ENCODE peak calls at places on chromosome X, in five cellular contexts. G is ascending aorta, O is progenitor cell of endocrine pancreas, R is kidney glomerular epithelial cell, X is nephron progenitor cell. I is an unnamed sample.

GRCh38 chrX:15739886-15740285 is 1.8 kb downstream of the CA5B start:
- DNase-seq in G (no peak), O (no peak), R (no peak), X (no peak), I (no peak)

GRCh38 chrX:110743679-110744340 is 51.8 kb downstream of the CHRDL1 start:
- DNase-seq in G (no peak), O (no peak), R (no peak), X (no peak), I (no peak)

GRCh38 chrX:54928876-54929275 is 8.3 kb downstream of the TRO start:
- DNase-seq in G (no peak), O (no peak), R (no peak), X (no peak), I (no peak)

GRCh38 chrX:129013574-129013973 is 509.7 kb downstream of the SMARCA1 start:
- DNase-seq in G (no peak), O (no peak), R (no peak), X (no peak), I (no peak)

GRCh38 chrX:24838624-24839023 is 144.9 kb downstream of the POLA1 start:
- DNase-seq in G (no peak), O (no peak), R (peak), X (no peak), I (no peak)

GRCh38 chrX:27354021-27354420 is 109.1 kb downstream of the PPP4R3C start:
- DNase-seq in G (no peak), O (no peak), R (no peak), X (no peak), I (no peak)

GRCh38 chrX:115584715-115585114 is 23.7 kb downstream of the PLS3 start:
- DNase-seq in G (no peak), O (no peak), R (no peak), X (no peak), I (no peak)

GRCh38 chrX:10217218-10217617 is 60.4 kb downstream of the CLCN4 start:
- DNase-seq in G (no peak), O (no peak), R (no peak), X (no peak), I (no peak)

GRCh38 chrX:70437921-70438665 is 6.5 kb upstream of the DLG3 start:
- DNase-seq in G (no peak), O (no peak), R (no peak), X (no peak), I (no peak)

GRCh38 chrX:38342853-38343778 is 9.3 kb upstream of the OTC start:
- DNase-seq in G (no peak), O (no peak), R (no peak), X (no peak), I (no peak)

GRCh38 chrX:38500886-38501285 is 60.5 kb upstream of the TSPAN7 start:
- DNase-seq in G (no peak), O (no peak), R (no peak), X (no peak), I (no peak)